ENCODE peak calls at places on chromosomes 11 and 22, in four cellular contexts. C is psoas muscle, P is sigmoid colon, F is lung. G is an unnamed sample.

GRCh38 chr11:44564653-44565007 is 833 bp upstream of the CD82 start:
- DNase-seq in C (peak), P (peak), F (peak), G (peak)

GRCh38 chr11:69297926-69298777 is 4.2 kb downstream of the MYEOV start:
- DNase-seq in C (peak), P (peak), F (peak), G (peak)

GRCh38 chr22:32562396-32562795 is 87.8 kb downstream of the FBXO7 start:
- DNase-seq in C (no peak), P (peak), F (no peak), G (no peak)

GRCh38 chr11:111913031-111913861 is 712 bp downstream of the HSPB2 start:
- DNase-seq in C (no peak), P (peak), F (no peak), G (no peak)

GRCh38 chr11:69092263-69092662 is 43.5 kb downstream of the TPCN2 start:
- DNase-seq in C (no peak), P (no peak), F (no peak), G (no peak)

GRCh38 chr11:117807482-117808272 is 10.7 kb upstream of the DSCAML1 start:
- DNase-seq in C (peak), P (peak), F (peak), G (no peak)

GRCh38 chr22:46934746-46935491 is 172.5 kb downstream of the TBC1D22A start:
- DNase-seq in C (peak), P (no peak), F (no peak), G (peak)

GRCh38 chr11:82494988-82495432 is 238.7 kb downstream of the FAM181B start:
- DNase-seq in C (no peak), P (no peak), F (no peak), G (no peak)

GRCh38 chr11:2318707-2319106 is 16.9 kb downstream of the TSPAN32 start:
- DNase-seq in C (no peak), P (no peak), F (no peak), G (no peak)

GRCh38 chr11:57646756-57647303 is 2.9 kb downstream of the YPEL4 start:
- DNase-seq in C (no peak), P (no peak), F (no peak), G (no peak)

GRCh38 chr22:26632422-26633155 is 10.8 kb downstream of the CRYBA4 start:
- DNase-seq in C (no peak), P (no peak), F (no peak), G (no peak)

GRCh38 chr11:2742201-2742600 is 42.4 kb upstream of the KCNQ1OT1 start:
- DNase-seq in C (no peak), P (peak), F (no peak), G (no peak)

GRCh38 chr11:65493367-65494176 is 5.3 kb upstream of the MALAT1 start:
- DNase-seq in C (peak), P (peak), F (peak), G (peak)
- H3K4me3 ChIP-seq in C (peak), P (no peak), F (no peak), G (no peak)

DNA sequence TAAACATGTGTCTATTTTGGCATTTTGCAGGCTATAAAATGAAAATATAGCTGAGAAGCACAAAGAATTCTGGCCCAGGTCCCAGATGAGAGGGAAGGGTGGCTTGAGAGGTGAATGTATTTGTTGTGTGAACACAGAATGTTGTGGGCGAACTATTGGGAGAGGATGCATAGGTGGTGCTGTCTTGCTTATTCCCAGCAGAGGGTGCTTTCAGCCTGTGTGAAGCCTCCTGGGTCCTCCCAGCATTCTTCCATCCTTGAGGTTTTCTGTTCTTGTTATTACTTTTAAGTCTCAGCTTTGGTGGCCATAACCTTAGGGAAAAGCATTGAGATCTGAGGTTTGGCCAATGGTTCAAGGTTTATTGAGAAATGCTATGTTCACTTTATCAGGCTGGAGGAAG is 108.7 kb upstream of the SNX19 start:
- DNase-seq in C (no peak), P (no peak), F (no peak), G (no peak)
- TF ChIP-seq CTCF in C (no peak), P (no peak), F (no peak), G (peak)

GRCh38 chr11:11618973-11619435 is 2.8 kb downstream of the GALNT18 start:
- DNase-seq in C (no peak), P (no peak), F (no peak), G (no peak)
- H3K4me3 ChIP-seq in C (peak), P (peak), F (peak), G (no peak)

GRCh38 chr11:38598413-38598812 is 2000.4 kb upstream of the RAG2 start:
- DNase-seq in C (no peak), P (no peak), F (no peak), G (no peak)
- TF ChIP-seq CTCF in C (no peak), P (no peak), F (no peak), G (no peak)

GRCh38 chr22:21047035-21047661 is 1.4 kb downstream of the LRRC74B start:
- DNase-seq in C (no peak), P (no peak), F (no peak), G (no peak)

GRCh38 chr22:21045585-21046294 is at the start of gene LRRC74B:
- DNase-seq in C (peak), P (peak), F (peak), G (peak)

GRCh38 chr22:21042978-21043855 is 2.5 kb upstream of the LRRC74B start:
- DNase-seq in C (no peak), P (no peak), F (no peak), G (no peak)

GRCh38 chr22:21043856-21044535 is 1.8 kb upstream of the LRRC74B start:
- DNase-seq in C (no peak), P (no peak), F (no peak), G (no peak)

DNA sequence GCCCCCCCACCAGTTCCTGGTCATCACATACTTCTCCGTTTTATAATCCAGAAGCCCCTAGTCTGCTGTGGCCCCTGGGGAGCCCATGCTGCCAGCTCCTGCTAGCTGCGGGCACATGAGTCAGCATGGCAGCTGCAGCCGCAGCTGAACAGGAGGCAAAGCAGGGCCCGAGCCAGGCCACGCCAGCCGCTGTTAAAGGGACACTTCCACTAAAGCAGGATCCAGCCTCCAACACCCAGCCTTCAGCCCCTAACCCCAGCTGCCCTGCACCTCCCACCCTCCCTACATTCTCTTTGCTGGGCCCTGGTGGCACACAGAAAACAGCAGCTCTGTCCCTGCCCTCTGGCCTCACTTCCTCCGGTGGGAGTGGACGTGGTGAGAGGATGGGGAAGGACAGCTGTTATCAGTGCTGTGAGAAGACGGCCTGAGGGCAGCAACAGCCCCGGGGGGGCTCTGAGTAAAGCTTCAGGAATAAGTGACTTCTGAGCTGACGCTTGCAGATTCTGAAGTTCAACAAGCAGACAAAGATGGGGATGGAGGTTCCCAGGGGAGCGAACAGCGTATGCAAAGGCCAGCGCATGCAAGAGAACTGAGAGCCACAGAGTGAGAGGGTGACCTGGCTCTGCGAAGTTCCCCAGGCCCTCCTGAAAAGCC is 688 bp upstream of the LRRC74B start:
- DNase-seq in C (peak), P (no peak), F (no peak), G (no peak)
- H3K4me3 ChIP-seq in C (peak), P (peak), F (no peak), G (peak)

G was measured in BJ.